ENCODE peak calls at places on chromosomes 12 and 14, in five cellular contexts. One of them, this sample, is unnamed.

GRCh38 chr12:88993655-88994054 is 358.6 kb downstream of the DUSP6 start:
- DNase-seq in body of pancreas: no peak
- DNase-seq in effector CD8-positive, alpha-beta T cell: no peak
- DNase-seq in NCI-H748 treated with DMSO at 0.1 percent for 48 hours: peak
- DNase-seq in A172: peak
- DNase-seq in this sample: no peak

GRCh38 chr12:58670623-58671022 is 249.7 kb downstream of the LRIG3 start:
- DNase-seq in body of pancreas: no peak
- DNase-seq in effector CD8-positive, alpha-beta T cell: no peak
- DNase-seq in NCI-H748 treated with DMSO at 0.1 percent for 48 hours: no peak
- DNase-seq in A172: no peak
- DNase-seq in this sample: no peak

GRCh38 chr12:58554522-58555157 is 365.7 kb downstream of the LRIG3 start:
- DNase-seq in body of pancreas: no peak
- DNase-seq in effector CD8-positive, alpha-beta T cell: no peak
- DNase-seq in NCI-H748 treated with DMSO at 0.1 percent for 48 hours: no peak
- DNase-seq in A172: no peak
- DNase-seq in this sample: no peak

GRCh38 chr12:31965090-31965489 is 5.9 kb downstream of the RESF1 start:
- DNase-seq in body of pancreas: no peak
- DNase-seq in effector CD8-positive, alpha-beta T cell: no peak
- DNase-seq in NCI-H748 treated with DMSO at 0.1 percent for 48 hours: no peak
- DNase-seq in A172: no peak
- DNase-seq in this sample: no peak

GRCh38 chr12:129693731-129694130 is 210.1 kb downstream of the TMEM132D start:
- DNase-seq in body of pancreas: no peak
- DNase-seq in effector CD8-positive, alpha-beta T cell: no peak
- DNase-seq in NCI-H748 treated with DMSO at 0.1 percent for 48 hours: no peak
- DNase-seq in A172: peak
- DNase-seq in this sample: no peak

GRCh38 chr12:103877934-103878510 is 37.0 kb upstream of the NT5DC3 start:
- DNase-seq in body of pancreas: peak
- DNase-seq in effector CD8-positive, alpha-beta T cell: peak
- DNase-seq in NCI-H748 treated with DMSO at 0.1 percent for 48 hours: peak
- DNase-seq in A172: peak
- DNase-seq in this sample: no peak

GRCh38 chr12:124928095-124928911 is 13.9 kb upstream of the UBC start:
- DNase-seq in body of pancreas: peak
- DNase-seq in effector CD8-positive, alpha-beta T cell: no peak
- DNase-seq in NCI-H748 treated with DMSO at 0.1 percent for 48 hours: no peak
- DNase-seq in A172: peak
- DNase-seq in this sample: peak

GRCh38 chr12:4483885-4484823 is 38.5 kb upstream of the FGF6 start:
- DNase-seq in body of pancreas: no peak
- DNase-seq in effector CD8-positive, alpha-beta T cell: no peak
- DNase-seq in NCI-H748 treated with DMSO at 0.1 percent for 48 hours: no peak
- DNase-seq in A172: no peak
- DNase-seq in this sample: no peak

GRCh38 chr12:88648625-88649024 is 68.4 kb upstream of the KITLG start:
- DNase-seq in body of pancreas: no peak
- DNase-seq in effector CD8-positive, alpha-beta T cell: no peak
- DNase-seq in NCI-H748 treated with DMSO at 0.1 percent for 48 hours: no peak
- DNase-seq in A172: no peak
- DNase-seq in this sample: no peak

GRCh38 chr14:77275855-77276153 is 4.8 kb upstream of the NGB start:
- DNase-seq in body of pancreas: no peak
- DNase-seq in effector CD8-positive, alpha-beta T cell: no peak
- DNase-seq in NCI-H748 treated with DMSO at 0.1 percent for 48 hours: no peak
- DNase-seq in A172: no peak
- DNase-seq in this sample: no peak

GRCh38 chr14:97688626-97689336 is 891.6 kb downstream of the VRK1 start:
- DNase-seq in body of pancreas: no peak
- DNase-seq in effector CD8-positive, alpha-beta T cell: no peak
- DNase-seq in NCI-H748 treated with DMSO at 0.1 percent for 48 hours: no peak
- DNase-seq in A172: no peak
- DNase-seq in this sample: no peak

GRCh38 chr14:32940066-32940651 is 1.5 kb downstream of the NPAS3 start:
- DNase-seq in body of pancreas: no peak
- DNase-seq in effector CD8-positive, alpha-beta T cell: no peak
- DNase-seq in NCI-H748 treated with DMSO at 0.1 percent for 48 hours: peak
- DNase-seq in A172: peak
- DNase-seq in this sample: no peak

GRCh38 chr14:95741051-95741490 is 27.1 kb upstream of the TCL1A start:
- DNase-seq in body of pancreas: no peak
- DNase-seq in effector CD8-positive, alpha-beta T cell: no peak
- DNase-seq in NCI-H748 treated with DMSO at 0.1 percent for 48 hours: peak
- DNase-seq in A172: no peak
- DNase-seq in this sample: no peak

GRCh38 chr12:43273467-43273866 is 278.5 kb downstream of the ADAMTS20 start:
- DNase-seq in body of pancreas: no peak
- DNase-seq in effector CD8-positive, alpha-beta T cell: no peak
- DNase-seq in NCI-H748 treated with DMSO at 0.1 percent for 48 hours: no peak
- DNase-seq in A172: no peak
- DNase-seq in this sample: no peak

GRCh38 chr12:50509009-50509663 is 4.4 kb downstream of the DIP2B start:
- DNase-seq in body of pancreas: no peak
- DNase-seq in effector CD8-positive, alpha-beta T cell: no peak
- DNase-seq in NCI-H748 treated with DMSO at 0.1 percent for 48 hours: no peak
- DNase-seq in A172: no peak
- DNase-seq in this sample: no peak

GRCh38 chr14:95068521-95068920 is 88.8 kb downstream of the DICER1 start:
- DNase-seq in body of pancreas: no peak
- DNase-seq in effector CD8-positive, alpha-beta T cell: no peak
- DNase-seq in NCI-H748 treated with DMSO at 0.1 percent for 48 hours: no peak
- DNase-seq in A172: no peak
- DNase-seq in this sample: no peak

GRCh38 chr12:2801044-2801783 is 6.4 kb downstream of the FKBP4 start:
- DNase-seq in body of pancreas: no peak
- DNase-seq in effector CD8-positive, alpha-beta T cell: no peak
- DNase-seq in NCI-H748 treated with DMSO at 0.1 percent for 48 hours: no peak
- DNase-seq in A172: no peak
- DNase-seq in this sample: no peak

GRCh38 chr14:35438910-35439713 is 34.6 kb upstream of the NFKBIA start:
- DNase-seq in body of pancreas: no peak
- DNase-seq in effector CD8-positive, alpha-beta T cell: no peak
- DNase-seq in NCI-H748 treated with DMSO at 0.1 percent for 48 hours: peak
- DNase-seq in A172: no peak
- DNase-seq in this sample: no peak

GRCh38 chr14:20679907-20680306 is 4.5 kb upstream of the RNASE4 start:
- DNase-seq in body of pancreas: peak
- DNase-seq in effector CD8-positive, alpha-beta T cell: peak
- DNase-seq in NCI-H748 treated with DMSO at 0.1 percent for 48 hours: no peak
- DNase-seq in A172: peak
- DNase-seq in this sample: no peak

GRCh38 chr14:100688598-100689499 is 37.8 kb upstream of the DLK1 start:
- DNase-seq in body of pancreas: no peak
- DNase-seq in effector CD8-positive, alpha-beta T cell: no peak
- DNase-seq in NCI-H748 treated with DMSO at 0.1 percent for 48 hours: no peak
- DNase-seq in A172: peak
- DNase-seq in this sample: no peak

GRCh38 chr12:5768171-5768879 is 176.7 kb downstream of the ANO2 start:
- DNase-seq in body of pancreas: peak
- DNase-seq in effector CD8-positive, alpha-beta T cell: no peak
- DNase-seq in NCI-H748 treated with DMSO at 0.1 percent for 48 hours: no peak
- DNase-seq in A172: no peak
- DNase-seq in this sample: no peak

GRCh38 chr14:66088661-66089060 is 397.5 kb upstream of the CCDC196 start:
- DNase-seq in body of pancreas: no peak
- DNase-seq in effector CD8-positive, alpha-beta T cell: no peak
- DNase-seq in NCI-H748 treated with DMSO at 0.1 percent for 48 hours: no peak
- DNase-seq in A172: no peak
- DNase-seq in this sample: no peak

GRCh38 chr12:119669744-119670472 is 2.0 kb downstream of the PRKAB1 start:
- DNase-seq in body of pancreas: peak
- DNase-seq in effector CD8-positive, alpha-beta T cell: no peak
- DNase-seq in NCI-H748 treated with DMSO at 0.1 percent for 48 hours: no peak
- DNase-seq in A172: no peak
- DNase-seq in this sample: no peak

GRCh38 chr12:59736786-59737185 is 141.0 kb downstream of the SLC16A7 start:
- DNase-seq in body of pancreas: peak
- DNase-seq in effector CD8-positive, alpha-beta T cell: no peak
- DNase-seq in NCI-H748 treated with DMSO at 0.1 percent for 48 hours: no peak
- DNase-seq in A172: peak
- DNase-seq in this sample: no peak

GRCh38 chr14:52987514-52987913 is 36.7 kb upstream of the FERMT2 start:
- DNase-seq in body of pancreas: peak
- DNase-seq in effector CD8-positive, alpha-beta T cell: no peak
- DNase-seq in NCI-H748 treated with DMSO at 0.1 percent for 48 hours: peak
- DNase-seq in A172: no peak
- DNase-seq in this sample: no peak

GRCh38 chr14:23025181-23025788 is 9.4 kb downstream of the PSMB5 start:
- DNase-seq in body of pancreas: no peak
- DNase-seq in effector CD8-positive, alpha-beta T cell: no peak
- DNase-seq in NCI-H748 treated with DMSO at 0.1 percent for 48 hours: no peak
- DNase-seq in A172: no peak
- DNase-seq in this sample: no peak

GRCh38 chr12:57815177-57816000 is 3.1 kb downstream of the AVIL start:
- DNase-seq in body of pancreas: no peak
- DNase-seq in effector CD8-positive, alpha-beta T cell: no peak
- DNase-seq in NCI-H748 treated with DMSO at 0.1 percent for 48 hours: no peak
- DNase-seq in A172: no peak
- DNase-seq in this sample: no peak

GRCh38 chr12:28602760-28603638 is 412.7 kb downstream of the CCDC91 start:
- DNase-seq in body of pancreas: no peak
- DNase-seq in effector CD8-positive, alpha-beta T cell: no peak
- DNase-seq in NCI-H748 treated with DMSO at 0.1 percent for 48 hours: no peak
- DNase-seq in A172: no peak
- DNase-seq in this sample: no peak

GRCh38 chr12:104456417-104456949 is at the start of gene CHST11:
- DNase-seq in body of pancreas: peak
- DNase-seq in effector CD8-positive, alpha-beta T cell: peak
- DNase-seq in NCI-H748 treated with DMSO at 0.1 percent for 48 hours: peak
- DNase-seq in A172: peak
- DNase-seq in this sample: peak

GRCh38 chr12:20588057-20588456 is 107.1 kb upstream of the SLCO1C1 start:
- DNase-seq in body of pancreas: peak
- DNase-seq in effector CD8-positive, alpha-beta T cell: no peak
- DNase-seq in NCI-H748 treated with DMSO at 0.1 percent for 48 hours: no peak
- DNase-seq in A172: no peak
- DNase-seq in this sample: no peak

GRCh38 chr14:24042733-24043132 is 9.1 kb upstream of the CARMIL3 start:
- DNase-seq in body of pancreas: peak
- DNase-seq in effector CD8-positive, alpha-beta T cell: no peak
- DNase-seq in NCI-H748 treated with DMSO at 0.1 percent for 48 hours: no peak
- DNase-seq in A172: no peak
- DNase-seq in this sample: no peak

GRCh38 chr14:102694530-102695171 is 82.6 kb upstream of the TRAF3 start:
- DNase-seq in body of pancreas: peak
- DNase-seq in effector CD8-positive, alpha-beta T cell: peak
- DNase-seq in NCI-H748 treated with DMSO at 0.1 percent for 48 hours: peak
- DNase-seq in A172: peak
- DNase-seq in this sample: no peak

GRCh38 chr14:66249544-66249943 is 236.6 kb upstream of the CCDC196 start:
- DNase-seq in body of pancreas: no peak
- DNase-seq in effector CD8-positive, alpha-beta T cell: no peak
- DNase-seq in NCI-H748 treated with DMSO at 0.1 percent for 48 hours: no peak
- DNase-seq in A172: no peak
- DNase-seq in this sample: no peak

This sample was measured in CD14-positive monocyte.